ENCODE peak calls at places on chromosome 13, in seven cellular contexts. A is mesendoderm, H is IMR-90, X is neuronal stem cell, L is mesenchymal stem cell, B is trophoblast cell, M is H1. Z is an unnamed sample.

GRCh38 chr13:31145417-31145816 is 16.3 kb downstream of the HSPH1 start:
- DNase-seq in A (no peak), H (no peak), X (no peak), L (no peak), B (no peak), M (no peak), Z (no peak)

GRCh38 chr13:71754407-71754974 is 112.5 kb downstream of the DACH1 start:
- DNase-seq in A (no peak), H (no peak), X (no peak), L (no peak), B (no peak), M (no peak), Z (no peak)

GRCh38 chr13:31639443-31640163 is 99.7 kb upstream of the RXFP2 start:
- DNase-seq in A (no peak), H (peak), X (no peak), L (no peak), B (no peak), M (no peak), Z (no peak)

GRCh38 chr13:114067886-114068722 is 64.3 kb downstream of the RASA3 start:
- DNase-seq in A (no peak), H (no peak), X (no peak), L (no peak), B (no peak), M (no peak), Z (no peak)

GRCh38 chr13:41159174-41159573 is 26.6 kb upstream of the KBTBD6 start:
- DNase-seq in A (no peak), H (no peak), X (no peak), L (no peak), B (no peak), M (no peak), Z (no peak)

GRCh38 chr13:28049215-28049614 is 51.2 kb downstream of the FLT3 start:
- DNase-seq in A (no peak), H (no peak), X (no peak), L (no peak), B (no peak), M (no peak), Z (no peak)

GRCh38 chr13:22194106-22194810 is 523.4 kb downstream of the FGF9 start:
- DNase-seq in A (no peak), H (no peak), X (no peak), L (no peak), B (no peak), M (no peak), Z (no peak)

GRCh38 chr13:72261732-72262131 is 394.7 kb upstream of the DACH1 start:
- DNase-seq in A (no peak), H (no peak), X (no peak), L (no peak), B (no peak), M (no peak), Z (no peak)

GRCh38 chr13:99528547-99528946 is 27.3 kb downstream of the TM9SF2 start:
- DNase-seq in A (no peak), H (no peak), X (no peak), L (no peak), B (no peak), M (no peak), Z (no peak)

GRCh38 chr13:101453784-101454201 is 1.3 kb downstream of the ITGBL1 start:
- DNase-seq in A (no peak), H (no peak), X (no peak), L (no peak), B (no peak), M (no peak), Z (peak)

GRCh38 chr13:45412274-45413049 is 5.7 kb downstream of the SLC25A30 start:
- DNase-seq in A (no peak), H (peak), X (no peak), L (peak), B (no peak), M (no peak), Z (no peak)

GRCh38 chr13:56110751-56111150 is 1030.0 kb upstream of the PRR20A start:
- DNase-seq in A (peak), H (no peak), X (no peak), L (no peak), B (no peak), M (no peak), Z (no peak)

GRCh38 chr13:35695411-35695810 is 218.9 kb upstream of the MAB21L1 start:
- DNase-seq in A (no peak), H (no peak), X (no peak), L (no peak), B (no peak), M (no peak), Z (peak)

GRCh38 chr13:26977541-26977940 is 194.1 kb downstream of the USP12 start:
- DNase-seq in A (no peak), H (peak), X (no peak), L (peak), B (no peak), M (no peak), Z (no peak)

GRCh38 chr13:99959538-99960230 is 11.9 kb downstream of the ZIC5 start:
- DNase-seq in A (peak), H (no peak), X (no peak), L (no peak), B (no peak), M (peak), Z (no peak)

GRCh38 chr13:101144808-101145419 is 271.4 kb downstream of the NALCN start:
- DNase-seq in A (peak), H (peak), X (peak), L (peak), B (peak), M (no peak), Z (no peak)

GRCh38 chr13:91922969-91923592 is 524.7 kb downstream of the GPC5 start:
- DNase-seq in A (peak), H (no peak), X (no peak), L (no peak), B (no peak), M (no peak), Z (no peak)

GRCh38 chr13:101575591-101575990 is 123.1 kb downstream of the ITGBL1 start:
- DNase-seq in A (no peak), H (no peak), X (no peak), L (no peak), B (no peak), M (no peak), Z (no peak)

GRCh38 chr13:45341799-45342584 is 1.0 kb upstream of the TPT1 start:
- DNase-seq in A (no peak), H (no peak), X (no peak), L (peak), B (peak), M (no peak), Z (no peak)

GRCh38 chr13:25421602-25422001 is 49.8 kb downstream of the ATP8A2 start:
- DNase-seq in A (no peak), H (no peak), X (no peak), L (no peak), B (no peak), M (no peak), Z (no peak)

GRCh38 chr13:38944219-38944618 is 46.4 kb downstream of the STOML3 start:
- DNase-seq in A (peak), H (no peak), X (no peak), L (no peak), B (no peak), M (no peak), Z (no peak)

GRCh38 chr13:38348890-38349289 is 761 bp upstream of the UFM1 start:
- DNase-seq in A (peak), H (peak), X (peak), L (peak), B (peak), M (no peak), Z (no peak)

GRCh38 chr13:57582032-57582431 is 49.5 kb upstream of the PCDH17 start:
- DNase-seq in A (peak), H (no peak), X (no peak), L (no peak), B (no peak), M (peak), Z (peak)

GRCh38 chr13:37168922-37169321 is 63.5 kb upstream of the CSNK1A1L start:
- DNase-seq in A (no peak), H (no peak), X (no peak), L (no peak), B (no peak), M (no peak), Z (no peak)

GRCh38 chr13:77868717-77869116 is 49.9 kb downstream of the EDNRB start:
- DNase-seq in A (no peak), H (peak), X (no peak), L (peak), B (no peak), M (no peak), Z (no peak)

GRCh38 chr13:79451500-79451962 is 29.4 kb upstream of the NDFIP2 start:
- DNase-seq in A (peak), H (peak), X (no peak), L (peak), B (peak), M (no peak), Z (peak)

GRCh38 chr13:72686766-72687165 is 40.7 kb downstream of the MZT1 start:
- DNase-seq in A (no peak), H (no peak), X (no peak), L (peak), B (no peak), M (no peak), Z (no peak)

GRCh38 chr13:99501952-99502310 is 659 bp downstream of the TM9SF2 start:
- DNase-seq in A (peak), H (peak), X (no peak), L (peak), B (no peak), M (no peak), Z (no peak)

GRCh38 chr13:83325454-83325853 is 556.8 kb downstream of the SLITRK1 start:
- DNase-seq in A (peak), H (peak), X (no peak), L (no peak), B (no peak), M (no peak), Z (no peak)

GRCh38 chr13:42048323-42048624 is 174 bp upstream of the DGKH start:
- DNase-seq in A (no peak), H (no peak), X (no peak), L (no peak), B (no peak), M (peak), Z (no peak)

GRCh38 chr13:33026489-33027152 is 10.4 kb downstream of the KL start:
- DNase-seq in A (no peak), H (no peak), X (no peak), L (no peak), B (no peak), M (no peak), Z (no peak)

GRCh38 chr13:93249259-93249917 is 22.8 kb downstream of the GPC6 start:
- DNase-seq in A (peak), H (peak), X (no peak), L (peak), B (no peak), M (no peak), Z (no peak)

GRCh38 chr13:40350283-40350992 is 316.0 kb downstream of the FOXO1 start:
- DNase-seq in A (no peak), H (no peak), X (no peak), L (no peak), B (no peak), M (no peak), Z (no peak)

GRCh38 chr13:74886496-74886895 is 595.5 kb downstream of the TBC1D4 start:
- DNase-seq in A (no peak), H (peak), X (no peak), L (peak), B (no peak), M (no peak), Z (no peak)

GRCh38 chr13:50238922-50239321 is 223.7 kb downstream of the KCNRG start:
- DNase-seq in A (no peak), H (no peak), X (no peak), L (no peak), B (no peak), M (no peak), Z (no peak)

GRCh38 chr13:97307882-97308624 is 85.9 kb downstream of the MBNL2 start:
- DNase-seq in A (peak), H (peak), X (peak), L (peak), B (peak), M (no peak), Z (no peak)

GRCh38 chr13:97307096-97307495 is 85.0 kb downstream of the MBNL2 start:
- DNase-seq in A (no peak), H (no peak), X (no peak), L (no peak), B (no peak), M (no peak), Z (no peak)

GRCh38 chr13:97307544-97307881 is 85.4 kb downstream of the MBNL2 start:
- DNase-seq in A (no peak), H (no peak), X (no peak), L (no peak), B (no peak), M (no peak), Z (no peak)

GRCh38 chr13:97310809-97311436 is 88.8 kb downstream of the MBNL2 start:
- DNase-seq in A (peak), H (no peak), X (no peak), L (no peak), B (no peak), M (no peak), Z (no peak)

GRCh38 chr13:97308735-97309429 is 86.7 kb downstream of the MBNL2 start:
- DNase-seq in A (no peak), H (peak), X (no peak), L (peak), B (no peak), M (no peak), Z (no peak)
- H3K27ac ChIP-seq in A (no peak), H (peak), X (peak), L (peak), B (no peak), M (no peak), Z (no peak)

DNA sequence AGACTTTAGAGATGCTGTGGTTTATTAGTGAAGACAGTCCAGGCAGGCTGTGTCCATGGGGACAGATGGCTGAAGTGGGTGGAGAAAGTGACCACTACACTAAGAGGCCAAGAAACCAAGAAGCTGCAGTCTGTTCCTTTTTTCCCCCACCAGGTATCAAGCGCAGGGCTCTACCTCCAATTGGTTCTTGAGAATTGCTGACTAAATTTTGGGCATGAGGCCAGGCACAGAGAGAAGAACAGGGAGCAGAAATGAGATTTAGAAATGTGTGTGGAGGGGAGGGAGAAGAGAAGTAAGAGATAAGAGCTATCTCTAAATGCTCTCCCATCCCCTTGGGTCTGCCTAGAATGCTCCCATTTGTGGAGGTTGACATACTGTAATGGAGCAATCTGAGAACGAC is 12.3 kb upstream of the CYSLTR2 start:
- DNase-seq in A (no peak), H (no peak), X (no peak), L (no peak), B (no peak), M (no peak), Z (no peak)
- H4K8ac ChIP-seq in A (no peak), H (no peak), X (no peak), L (no peak), B (no peak), M (no peak), Z (no peak)

DNA sequence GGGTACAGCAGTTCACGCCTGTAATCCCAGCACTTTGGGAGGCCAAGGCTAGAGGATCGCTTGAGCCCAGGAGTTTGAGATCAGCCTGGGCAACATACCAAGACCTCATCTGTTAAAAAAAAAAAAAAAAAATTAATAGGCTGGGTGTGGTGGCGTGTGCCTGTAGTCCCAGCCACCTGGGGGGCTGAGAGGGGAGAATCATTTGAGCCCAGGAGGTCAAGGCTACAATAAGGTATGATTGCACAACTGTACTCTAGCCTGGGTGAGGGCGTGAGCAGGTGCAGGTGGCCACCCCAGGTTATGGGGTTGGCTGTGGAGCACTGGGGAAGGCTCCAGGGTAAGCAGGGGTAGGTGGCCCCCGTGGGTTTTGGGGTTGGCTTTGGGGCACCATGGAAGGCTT is 33.9 kb downstream of the MCF2L start:
- DNase-seq in A (no peak), H (no peak), X (no peak), L (no peak), B (no peak), M (no peak), Z (no peak)
- H3K4me2 ChIP-seq in A (no peak), H (no peak), X (no peak), L (no peak), B (no peak), M (no peak), Z (no peak)

DNA sequence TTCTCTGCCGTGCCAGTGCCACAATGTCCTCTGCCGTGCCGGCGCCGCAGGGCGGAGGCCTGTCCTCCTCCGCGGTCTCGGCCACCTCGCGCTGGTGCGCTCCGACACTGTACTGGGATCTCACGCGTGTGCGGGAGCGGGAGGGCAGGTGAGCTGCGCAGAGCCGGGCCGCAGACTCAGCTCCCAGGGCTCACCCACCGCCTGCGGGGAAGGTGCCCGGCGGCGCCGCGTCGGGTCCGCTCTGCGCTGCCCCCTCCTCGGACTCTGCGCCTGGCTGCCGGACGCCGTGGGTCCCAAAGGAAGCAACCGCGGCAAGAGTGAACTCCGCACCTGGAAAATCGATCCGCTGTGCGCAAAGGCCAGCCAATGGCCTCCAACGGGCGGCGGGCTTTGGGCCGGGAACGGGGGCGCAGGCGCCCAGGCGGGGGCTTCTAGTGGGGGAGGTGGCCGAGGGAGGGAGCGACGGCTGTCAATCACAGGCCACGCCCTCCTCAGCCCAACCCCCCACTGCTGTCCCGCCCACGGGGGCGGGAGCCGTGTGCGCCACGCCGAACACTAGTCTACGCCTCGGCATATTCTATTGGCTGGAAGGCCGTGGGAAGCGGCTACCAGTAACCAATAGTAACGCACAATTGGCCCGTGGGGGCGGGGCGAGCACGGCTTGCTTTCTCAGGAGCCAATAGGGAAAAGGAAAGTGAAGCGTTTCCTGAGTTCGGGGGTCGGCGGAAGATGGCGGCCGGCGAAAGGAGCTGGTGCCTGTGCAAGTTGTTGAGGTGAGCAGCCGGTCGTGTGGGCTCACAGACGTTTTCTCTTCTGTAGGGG is at the start of gene ALG11:
- DNase-seq in A (peak), H (peak), X (peak), L (peak), B (peak), M (peak), Z (peak)
- H3K27ac ChIP-seq in A (no peak), H (peak), X (peak), L (peak), B (peak), M (peak), Z (no peak)

DNA sequence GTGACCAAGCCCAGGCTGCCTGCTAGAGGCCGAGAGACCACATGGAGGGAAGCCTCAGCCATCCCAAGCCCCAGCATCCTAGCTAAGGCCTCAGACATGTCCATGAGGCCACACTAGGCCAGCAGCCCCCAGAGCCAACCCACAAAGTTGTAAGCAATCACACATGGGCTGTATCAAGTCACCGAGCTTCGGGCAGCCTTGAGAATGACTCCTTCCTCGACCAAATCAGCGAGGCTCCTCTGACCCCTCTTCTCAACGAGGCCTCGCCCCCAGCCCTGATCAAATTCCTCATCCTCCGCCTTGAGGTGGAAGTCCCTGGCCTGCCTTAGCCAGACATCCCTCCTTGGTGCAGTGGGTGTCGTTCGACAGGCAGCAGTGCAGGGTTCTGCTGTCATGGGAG is 1.9 kb upstream of the SPACA7 start:
- DNase-seq in A (no peak), H (no peak), X (no peak), L (no peak), B (no peak), M (no peak), Z (no peak)
- H4K8ac ChIP-seq in A (no peak), H (no peak), X (no peak), L (no peak), B (no peak), M (peak), Z (no peak)

DNA sequence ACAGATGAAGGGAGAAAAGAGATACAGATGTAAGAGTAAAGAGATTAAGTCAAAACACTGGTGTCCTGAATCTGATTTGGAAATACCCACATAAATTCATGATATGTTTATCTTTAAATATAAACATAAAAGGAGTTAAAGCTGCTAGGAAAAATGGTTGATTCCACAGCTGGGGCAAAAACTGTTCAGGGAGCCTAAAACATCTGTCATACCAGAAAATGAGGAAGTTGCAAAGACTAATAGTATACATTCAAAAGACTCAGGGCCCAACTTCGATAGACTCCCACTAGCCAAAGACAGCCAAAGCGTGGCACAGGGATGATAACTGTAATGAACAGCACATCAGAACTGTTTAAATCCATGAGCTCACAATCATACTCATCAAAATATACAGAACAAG is 62.0 kb downstream of the ABCC4 start:
- DNase-seq in A (no peak), H (peak), X (no peak), L (peak), B (no peak), M (no peak), Z (no peak)
- H3K4me2 ChIP-seq in A (no peak), H (peak), X (no peak), L (no peak), B (no peak), M (no peak), Z (no peak)

GRCh38 chr13:64716936-64717335 is 2513.2 kb downstream of the PCDH9 start:
- DNase-seq in A (no peak), H (no peak), X (no peak), L (no peak), B (no peak), M (no peak), Z (no peak)
- H3K27ac ChIP-seq in A (no peak), H (no peak), X (no peak), L (no peak), B (no peak), M (no peak), Z (no peak)

Z was measured in H9.